ENCODE peak calls at places on chromosome 19, in seven cellular contexts. D is ascending aorta; S is stimulated activated CD4-positive, alpha-beta T cell treated with anti-CD3 and anti-CD28 coated beads, Interleukin-1b, Interleukin-23, amount 100 ng/mL, for 24 hours; B is kidney glomerular epithelial cell; K is cardiac fibroblast; F is effector CD4-positive, alpha-beta T cell; U is heart right ventricle. Z is an unnamed sample.

GRCh38 chr19:10112895-10113591 is 1.6 kb downstream of the P2RY11 start:
- DNase-seq in S (no peak), K (peak), B (no peak), U (no peak), F (peak), D (no peak), Z (no peak)

GRCh38 chr19:15108145-15108844 is 1.1 kb downstream of the SYDE1 start:
- DNase-seq in S (no peak), D (no peak), U (no peak), K (no peak), B (no peak), F (no peak), Z (no peak)

GRCh38 chr19:45340232-45340898 is at the start of gene KLC3:
- DNase-seq in S (no peak), D (no peak), U (no peak), B (no peak), F (peak), K (no peak), Z (no peak)

GRCh38 chr19:10289836-10290438 is at the start of gene ICAM5:
- DNase-seq in S (no peak), D (no peak), K (no peak), B (no peak), F (peak), U (no peak), Z (no peak)

GRCh38 chr19:51726049-51726448 is 2.3 kb upstream of the HAS1 start:
- DNase-seq in K (peak), F (no peak), U (no peak), S (no peak), D (no peak), B (peak), Z (peak)

GRCh38 chr19:42067315-42067888 is 2.6 kb downstream of the GRIK5 start:
- DNase-seq in U (no peak), K (no peak), D (no peak), F (no peak), B (no peak), S (no peak), Z (no peak)

GRCh38 chr19:20279516-20279915 is 112.5 kb downstream of the ZNF486 start:
- DNase-seq in S (no peak), D (no peak), K (no peak), B (no peak), F (no peak), U (no peak), Z (no peak)

GRCh38 chr19:7018828-7019227 is 2.4 kb downstream of the MBD3L2B start:
- DNase-seq in D (no peak), U (no peak), F (no peak), K (no peak), B (no peak), S (no peak), Z (no peak)

GRCh38 chr19:7888145-7888825 is at the start of gene LRRC8E:
- DNase-seq in U (no peak), K (peak), D (no peak), F (no peak), B (peak), S (no peak), Z (peak)

GRCh38 chr19:51108066-51108804 is at the start of gene CTU1:
- DNase-seq in S (peak), K (peak), D (peak), F (peak), B (peak), U (peak), Z (peak)

GRCh38 chr19:46181386-46181774 is 33.3 kb downstream of the IGFL2 start:
- DNase-seq in U (no peak), K (peak), S (no peak), F (no peak), B (peak), D (no peak), Z (no peak)

GRCh38 chr19:12778020-12778904 is 2.9 kb upstream of the HOOK2 start:
- DNase-seq in S (no peak), U (peak), B (peak), D (no peak), K (peak), F (peak), Z (peak)

GRCh38 chr19:30710721-30711120 is 338.5 kb downstream of the ZNF536 start:
- DNase-seq in K (no peak), U (no peak), S (no peak), F (no peak), D (no peak), B (no peak), Z (no peak)

GRCh38 chr19:16285769-16286564 is 38.7 kb upstream of the KLF2 start:
- DNase-seq in U (peak), D (no peak), B (no peak), S (no peak), K (no peak), F (no peak), Z (no peak)

GRCh38 chr19:31349160-31349881 is at the start of gene TSHZ3:
- DNase-seq in B (peak), D (no peak), S (no peak), U (peak), K (peak), F (peak), Z (peak)

GRCh38 chr19:7386308-7386707 is 37.6 kb downstream of the ARHGEF18 start:
- DNase-seq in B (no peak), D (no peak), S (no peak), U (no peak), F (no peak), K (no peak), Z (no peak)

GRCh38 chr19:43395561-43395960 is 19.1 kb upstream of the TEX101 start:
- DNase-seq in B (no peak), U (no peak), F (no peak), S (no peak), K (no peak), D (no peak), Z (no peak)

GRCh38 chr19:2477141-2477710 is 1.3 kb downstream of the GADD45B start:
- DNase-seq in B (peak), U (peak), F (peak), K (peak), D (no peak), S (no peak), Z (no peak)

GRCh38 chr19:2289714-2290435 is 7.9 kb upstream of the PEAK3 start:
- DNase-seq in F (peak), U (no peak), K (no peak), B (no peak), D (no peak), S (no peak), Z (no peak)

GRCh38 chr19:46487802-46488445 is 7.7 kb downstream of the PNMA8B start:
- DNase-seq in D (no peak), B (peak), F (peak), S (peak), U (peak), K (peak), Z (peak)

GRCh38 chr19:1336079-1336684 is 47.5 kb upstream of the NDUFS7 start:
- DNase-seq in U (no peak), B (no peak), D (no peak), F (no peak), S (no peak), K (no peak), Z (no peak)